ENCODE peak calls at places on chromosome 22, in eight cellular contexts. X is Caki2; O is central memory CD4-positive, alpha-beta T cell; I is GM13976; A is A172; N is mucosa of gallbladder; D is stimulated activated CD4-positive, alpha-beta T cell treated with anti-CD3 and anti-CD28 coated beads, TNF-alpha, amount 100 ng/mL, for 48 hours; W is mesenteric fat pad. V is an unnamed sample.

GRCh38 chr22:50310949-50311444 is 3.6 kb upstream of the PLXNB2 start:
- DNase-seq in O (no peak), X (no peak), I (no peak), A (no peak), W (no peak), N (no peak), D (no peak), V (no peak)

GRCh38 chr22:39234157-39234793 is 10.5 kb downstream of the PDGFB start:
- DNase-seq in W (no peak), N (no peak), A (peak), D (no peak), X (no peak), O (no peak), I (no peak), V (no peak)

GRCh38 chr22:46272196-46272595 is 4.4 kb downstream of the TTC38 start:
- DNase-seq in D (no peak), O (no peak), W (peak), X (no peak), A (no peak), I (no peak), N (no peak), V (no peak)

GRCh38 chr22:36701941-36702640 is 1.5 kb downstream of the CACNG2 start:
- DNase-seq in A (no peak), D (no peak), I (no peak), N (no peak), X (no peak), O (no peak), W (no peak), V (no peak)

GRCh38 chr22:47279337-47279736 is 516.9 kb downstream of the TBC1D22A start:
- DNase-seq in I (no peak), N (no peak), X (no peak), O (no peak), D (no peak), W (no peak), A (no peak), V (no peak)

GRCh38 chr22:27754247-27754887 is 47.2 kb downstream of the MN1 start:
- DNase-seq in W (no peak), O (no peak), I (no peak), X (peak), A (no peak), D (no peak), N (no peak), V (no peak)

GRCh38 chr22:36413022-36413770 is 25.4 kb upstream of the MYH9 start:
- DNase-seq in W (no peak), I (no peak), D (no peak), N (no peak), O (no peak), X (peak), A (no peak), V (no peak)

GRCh38 chr22:43992331-43992821 is 31.7 kb upstream of the PARVB start:
- DNase-seq in A (no peak), W (peak), I (no peak), X (no peak), O (no peak), D (no peak), N (no peak), V (no peak)

GRCh38 chr22:38834215-38834953 is 9.4 kb downstream of the NPTXR start:
- DNase-seq in A (no peak), X (no peak), D (no peak), N (no peak), I (no peak), O (no peak), W (no peak), V (no peak)

GRCh38 chr22:44023404-44024287 is 456 bp upstream of the PARVB start:
- DNase-seq in N (peak), X (peak), O (no peak), A (no peak), I (peak), W (no peak), D (peak), V (peak)

GRCh38 chr22:46592390-46592872 is 27.8 kb upstream of the GRAMD4 start:
- DNase-seq in A (peak), N (no peak), O (no peak), I (peak), X (peak), W (no peak), D (no peak), V (peak)

GRCh38 chr22:39556970-39557811 is 13.4 kb upstream of the CACNA1I start:
- DNase-seq in A (no peak), N (no peak), O (peak), D (no peak), I (no peak), W (no peak), X (no peak), V (no peak)

GRCh38 chr22:40975346-40975745 is 24.2 kb downstream of the RBX1 start:
- DNase-seq in X (no peak), I (no peak), W (no peak), A (no peak), N (no peak), O (no peak), D (no peak), V (no peak)

GRCh38 chr22:36339171-36340065 is 48.3 kb downstream of the MYH9 start:
- DNase-seq in A (no peak), W (no peak), X (no peak), N (no peak), O (no peak), D (no peak), I (no peak), V (no peak)

GRCh38 chr22:30308518-30309230 is 18.1 kb downstream of the TBC1D10A start:
- DNase-seq in O (no peak), N (no peak), X (peak), W (no peak), I (peak), A (peak), D (no peak), V (peak)

GRCh38 chr22:24061124-24061684 is 50.1 kb downstream of the CABIN1 start:
- DNase-seq in O (no peak), I (no peak), X (no peak), D (no peak), A (no peak), N (no peak), W (peak), V (no peak)